ENCODE peak calls at places on chromosome 21, in five cellular contexts. Z is mammary epithelial cell, I is endothelial cell, T is fibroblast of pulmonary artery, N is OCI-LY7. X is an unnamed sample.

GRCh38 chr21:16420086-16420724 is 690.4 kb downstream of the USP25 start:
- DNase-seq in Z (peak), I (peak), N (no peak), T (peak), X (no peak)

GRCh38 chr21:34900376-34900775 is 148.7 kb downstream of the RUNX1 start:
- DNase-seq in Z (peak), T (no peak), N (no peak), I (no peak), X (no peak)

GRCh38 chr21:17045214-17045835 is 467.5 kb upstream of the CXADR start:
- DNase-seq in N (peak), Z (peak), T (peak), I (no peak), X (no peak)

GRCh38 chr21:35336534-35336933 is 287.4 kb upstream of the RUNX1 start:
- DNase-seq in Z (no peak), T (no peak), I (no peak), N (no peak), X (no peak)

GRCh38 chr21:43194303-43195130 is 25.7 kb downstream of the CRYAA start:
- DNase-seq in N (no peak), I (no peak), T (no peak), Z (no peak), X (no peak)

GRCh38 chr21:23801292-23801691 is 1806.0 kb downstream of the MRPL39 start:
- DNase-seq in N (no peak), Z (no peak), I (no peak), T (no peak), X (peak)

GRCh38 chr21:14737922-14738321 is 191.8 kb upstream of the SAMSN1 start:
- DNase-seq in Z (peak), I (peak), T (peak), N (peak), X (peak)

GRCh38 chr21:26846036-26846931 is 1.1 kb upstream of the ADAMTS1 start:
- DNase-seq in T (peak), I (peak), N (no peak), Z (peak), X (peak)

GRCh38 chr21:24941316-24942185 is 665.7 kb downstream of the MRPL39 start:
- DNase-seq in Z (no peak), T (no peak), N (no peak), I (no peak), X (no peak)

GRCh38 chr21:16082038-16082816 is 352.4 kb downstream of the USP25 start:
- DNase-seq in T (peak), I (no peak), N (peak), Z (no peak), X (no peak)

GRCh38 chr21:43937051-43937832 is 72.2 kb downstream of the AGPAT3 start:
- DNase-seq in Z (no peak), N (no peak), I (no peak), T (no peak), X (no peak)

GRCh38 chr21:42991992-42992740 is 17.8 kb downstream of the PKNOX1 start:
- DNase-seq in T (peak), Z (peak), N (peak), I (peak), X (no peak)

GRCh38 chr21:16070207-16070651 is 340.4 kb downstream of the USP25 start:
- DNase-seq in T (no peak), N (no peak), Z (no peak), I (no peak), X (no peak)

GRCh38 chr21:14482165-14482564 is 64.0 kb downstream of the SAMSN1 start:
- DNase-seq in T (no peak), Z (no peak), N (no peak), I (no peak), X (peak)

GRCh38 chr21:42746240-42746592 is 92.8 kb downstream of the PDE9A start:
- DNase-seq in Z (no peak), I (no peak), N (no peak), T (no peak), X (no peak)

DNA sequence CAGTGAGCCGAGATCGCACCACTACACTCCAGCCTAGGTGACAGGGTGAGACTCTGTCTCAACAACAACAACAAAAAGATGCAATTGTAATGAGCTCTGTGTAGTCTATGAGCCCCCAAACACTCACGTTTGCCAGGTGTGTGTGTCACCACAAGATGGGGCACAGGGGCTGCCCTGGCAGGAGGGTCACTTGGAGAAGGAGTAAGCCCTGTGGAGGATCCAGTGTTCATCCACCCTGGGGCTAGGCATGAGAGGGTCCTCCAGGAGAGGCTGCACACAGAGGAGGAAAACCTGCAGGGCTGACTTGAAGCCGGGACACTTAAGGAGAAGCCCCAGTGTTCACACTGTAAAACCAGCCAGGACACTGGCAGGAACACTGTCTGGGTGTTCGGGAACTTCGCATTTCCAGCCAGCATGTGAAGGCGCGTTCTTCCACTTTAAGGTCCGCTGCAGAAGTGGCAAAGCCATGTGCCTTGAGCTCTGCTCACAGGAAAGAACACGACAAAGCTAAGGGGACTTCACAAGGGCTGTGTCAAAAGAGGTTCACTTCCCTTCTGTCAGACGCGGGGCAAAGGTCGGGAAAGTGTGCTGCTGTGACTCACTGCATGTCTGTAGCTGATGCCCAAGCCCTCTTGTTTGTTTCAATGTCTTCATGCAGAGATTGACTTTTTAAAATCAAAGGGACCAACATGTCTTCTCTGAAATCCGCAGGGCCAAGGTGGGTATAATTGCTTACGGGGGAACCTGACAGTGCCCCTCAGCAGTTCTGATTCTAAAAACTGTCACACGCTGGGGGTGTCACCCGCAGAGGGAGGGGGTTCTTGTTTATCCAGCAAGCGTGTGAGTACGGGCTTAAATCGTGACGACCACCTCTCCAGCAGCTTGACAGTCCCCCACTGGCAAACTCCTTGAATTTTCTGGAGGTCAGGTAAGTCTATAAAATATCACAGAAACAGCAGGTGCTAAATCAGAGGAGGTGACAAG is 102.8 kb downstream of the RIPK4 start:
- DNase-seq in N (no peak), I (no peak), T (peak), Z (no peak), X (peak)
- TF ChIP-seq CTCF in N (no peak), I (no peak), T (no peak), Z (no peak), X (no peak)

GRCh38 chr21:29887313-29888009 is 52.3 kb downstream of the GRIK1 start:
- DNase-seq in N (no peak), I (no peak), T (no peak), Z (no peak), X (no peak)
- TF ChIP-seq CTCF in N (no peak), I (no peak), T (no peak), Z (no peak), X (no peak)

DNA sequence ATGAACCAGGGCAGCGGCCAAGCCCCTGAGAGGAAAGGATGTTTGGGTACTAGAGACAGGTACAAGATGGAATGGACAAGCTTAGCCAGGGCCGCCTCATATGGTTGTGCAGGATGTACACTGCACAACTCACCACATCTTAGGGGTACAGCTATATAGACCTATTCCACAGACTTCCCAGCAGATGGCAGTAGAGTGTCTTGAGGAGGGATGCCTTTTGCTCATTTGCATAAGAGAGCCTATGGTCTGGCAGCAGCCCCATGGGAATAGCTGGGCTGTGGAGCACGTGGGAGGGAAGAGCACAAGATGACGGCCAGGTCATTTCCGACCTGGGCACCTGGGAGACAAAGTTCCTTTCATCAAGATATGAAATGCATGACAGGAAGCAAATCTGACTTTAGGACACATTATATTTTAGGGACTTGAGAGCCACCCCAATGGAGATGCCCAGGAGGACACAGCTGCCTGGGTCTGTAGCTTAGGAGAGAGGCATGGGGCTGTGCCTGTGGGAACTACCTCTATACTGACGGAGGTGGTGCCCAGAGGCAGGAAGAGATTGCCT is 215.5 kb downstream of the KCNJ6 start:
- DNase-seq in Z (peak), I (peak), T (peak), N (peak), X (peak)
- TF ChIP-seq CTCF in Z (peak), I (peak), T (peak), N (peak), X (peak)

GRCh38 chr21:39388811-39389155 is 39.9 kb upstream of the HMGN1 start:
- DNase-seq in Z (no peak), T (no peak), N (no peak), I (no peak), X (no peak)

GRCh38 chr21:39392981-39393380 is 44.1 kb upstream of the HMGN1 start:
- DNase-seq in I (no peak), Z (no peak), N (no peak), T (no peak), X (no peak)

GRCh38 chr21:39388038-39388810 is 39.3 kb upstream of the HMGN1 start:
- DNase-seq in I (peak), N (peak), T (peak), Z (peak), X (peak)

GRCh38 chr21:39392296-39392695 is 43.4 kb upstream of the HMGN1 start:
- DNase-seq in N (no peak), T (no peak), I (no peak), Z (no peak), X (no peak)

GRCh38 chr21:39390212-39390765 is 41.4 kb upstream of the HMGN1 start:
- DNase-seq in Z (no peak), N (no peak), I (no peak), T (no peak), X (no peak)
- TF ChIP-seq CTCF in Z (no peak), N (no peak), I (no peak), T (no peak), X (no peak)

DNA sequence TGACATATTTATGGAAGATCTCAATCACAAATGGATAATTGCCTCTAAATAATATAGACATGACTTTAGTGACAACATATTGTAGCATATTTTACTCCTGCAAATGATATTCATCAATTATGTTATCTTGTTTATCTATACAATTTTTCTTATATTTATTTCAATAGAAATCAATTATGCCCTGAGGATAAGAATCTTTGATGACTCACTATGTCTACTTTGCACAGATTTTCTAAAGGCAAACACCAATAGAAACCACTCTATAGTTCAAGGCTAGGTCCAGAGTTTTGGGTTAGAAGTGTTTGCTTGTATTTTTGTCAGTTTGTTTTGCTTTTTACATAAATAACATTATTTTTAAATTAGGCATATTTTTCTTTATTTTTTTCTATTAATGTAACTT is 879.0 kb downstream of the LTN1 start:
- DNase-seq in I (no peak), T (no peak), Z (no peak), N (no peak), X (no peak)
- TF ChIP-seq CTCF in I (no peak), T (no peak), Z (no peak), N (no peak), X (no peak)

DNA sequence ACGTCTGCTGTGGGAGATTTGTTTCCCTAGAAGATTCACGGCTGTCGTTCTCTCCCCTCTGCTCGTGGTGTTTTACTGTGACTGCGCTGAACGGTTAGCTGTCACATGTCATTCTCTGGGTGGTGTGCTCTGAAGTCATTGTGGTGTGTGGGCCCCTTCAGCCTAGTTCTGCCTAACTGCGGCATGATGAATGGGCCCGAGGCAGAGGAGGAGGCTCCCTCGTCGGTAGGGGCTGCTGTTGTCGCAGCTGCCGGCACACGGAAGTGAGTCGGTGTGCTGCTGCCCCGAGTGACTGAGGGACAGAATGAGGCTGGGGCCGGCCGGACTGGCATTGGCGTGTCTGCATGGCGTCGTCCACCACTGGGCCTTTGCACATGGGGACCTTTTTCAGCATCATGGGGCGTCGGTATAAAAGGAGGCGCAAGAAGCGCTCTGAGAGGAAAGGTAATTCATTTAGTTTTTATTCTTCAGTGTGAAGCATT is 77.9 kb downstream of the ADARB1 start:
- DNase-seq in I (peak), N (peak), Z (no peak), T (no peak), X (peak)
- TF ChIP-seq CTCF in I (no peak), N (peak), Z (no peak), T (peak), X (peak)

GRCh38 chr21:32991299-32991850 is 34.4 kb upstream of the OLIG2 start:
- DNase-seq in N (no peak), Z (no peak), T (no peak), I (no peak), X (no peak)

GRCh38 chr21:32990666-32991065 is 35.1 kb upstream of the OLIG2 start:
- DNase-seq in N (no peak), Z (no peak), I (no peak), T (no peak), X (no peak)

GRCh38 chr21:32993894-32994293 is 31.8 kb upstream of the OLIG2 start:
- DNase-seq in N (no peak), Z (peak), I (no peak), T (no peak), X (no peak)

GRCh38 chr21:32994305-32994704 is 31.4 kb upstream of the OLIG2 start:
- DNase-seq in I (peak), Z (no peak), T (peak), N (peak), X (no peak)
- TF ChIP-seq CTCF in I (no peak), Z (peak), T (peak), N (peak), X (peak)

GRCh38 chr21:45768741-45769049 is 125.2 kb downstream of the PCBP3 start:
- DNase-seq in T (no peak), N (no peak), I (no peak), Z (no peak), X (peak)
- TF ChIP-seq CTCF in T (no peak), N (peak), I (no peak), Z (peak), X (no peak)

GRCh38 chr21:36747815-36748381 is 49.0 kb downstream of the SIM2 start:
- DNase-seq in N (no peak), T (peak), Z (no peak), I (peak), X (peak)
- TF ChIP-seq CTCF in N (no peak), T (no peak), Z (no peak), I (no peak), X (no peak)

GRCh38 chr21:36429672-36430546 is 44.7 kb downstream of the CHAF1B start:
- DNase-seq in Z (peak), T (peak), N (no peak), I (peak), X (peak)
- TF ChIP-seq CTCF in Z (peak), T (peak), N (no peak), I (peak), X (no peak)

X was measured in activated CD8-positive, alpha-beta T cell treated with anti-CD3 and anti-CD28 coated beads for 36 hours.